ENCODE peak calls at places on chromosomes 13 and 19, in four cellular contexts. Y, G, A and V are unnamed samples.

GRCh38 chr13:90846956-90847355 is 500.5 kb upstream of the MIR17HG start:
- DNase-seq in Y (no peak), G (no peak), A (no peak), V (no peak)

GRCh38 chr13:37026778-37027177 is 26.2 kb downstream of the EXOSC8 start:
- DNase-seq in Y (peak; percentile 10), G (no peak), A (no peak), V (no peak)

GRCh38 chr19:29800086-29800825 is 11.5 kb upstream of the CCNE1 start:
- DNase-seq in Y (no peak), G (no peak), A (no peak), V (no peak)

GRCh38 chr13:107202371-107203023 is 634.6 kb upstream of the ARGLU1 start:
- DNase-seq in Y (peak; percentile 76), G (peak; percentile 55), A (no peak), V (no peak)

GRCh38 chr19:40549007-40549708 is 27.5 kb upstream of the SHKBP1 start:
- DNase-seq in Y (peak; percentile 56), G (peak; percentile 84), A (peak; percentile 83), V (no peak)

GRCh38 chr19:19737559-19738332 is 4.8 kb upstream of the ZNF14 start:
- DNase-seq in Y (no peak), G (no peak), A (no peak), V (no peak)

GRCh38 chr13:32314271-32314967 is 744 bp downstream of the ZAR1L start:
- DNase-seq in Y (no peak), G (no peak), A (no peak), V (no peak)

GRCh38 chr13:98676239-98676638 is 76.2 kb downstream of the SLC15A1 start:
- DNase-seq in Y (no peak), G (no peak), A (no peak), V (no peak)

GRCh38 chr19:11088508-11089253 is 582 bp upstream of the LDLR start:
- DNase-seq in Y (peak; percentile 35), G (no peak), A (no peak), V (no peak)